ENCODE peak calls at places on chromosomes 3 and 15, in nine cellular contexts. A is tibial artery, V is fibroblast of the aortic adventitia, P is GM23338, S is cardiac muscle cell, X is IMR-90, Y is WERI-Rb-1, M is left ventricle myocardium inferior, D is tibial nerve. I is an unnamed sample.
A peak's percentile ranks its signal among the peaks of the same experiment; 100 is the strongest.

GRCh38 chr3:58938057-58938456 is 111.8 kb downstream of the CFAP20DC start:
- DNase-seq in V (no peak), P (no peak), Y (no peak), M (no peak), S (no peak), A (no peak), D (no peak), X (no peak), I (no peak)

GRCh38 chr15:65772909-65773308 is 19.2 kb downstream of the DENND4A start:
- DNase-seq in D (no peak), S (no peak), A (no peak), Y (no peak), X (no peak), V (no peak), M (no peak), P (no peak), I (peak; percentile 52)

GRCh38 chr15:22918056-22918455 is 62.1 kb downstream of the CYFIP1 start:
- DNase-seq in A (no peak), P (no peak), X (peak; percentile 45), Y (no peak), V (no peak), M (no peak), D (no peak), S (no peak), I (peak; percentile 12)

GRCh38 chr3:169841171-169841570 is 28.5 kb upstream of the LRRC34 start:
- DNase-seq in X (no peak), M (no peak), S (no peak), Y (no peak), A (no peak), V (peak; percentile 27), P (no peak), D (no peak), I (no peak)

GRCh38 chr3:30578479-30578878 is 27.9 kb upstream of the TGFBR2 start:
- DNase-seq in S (no peak), Y (no peak), M (no peak), V (peak; percentile 89), A (peak; percentile 68), X (peak; percentile 94), D (peak; percentile 51), P (no peak), I (peak; percentile 93)

GRCh38 chr3:177203689-177204395 is 6.6 kb upstream of the TBL1XR1 start:
- DNase-seq in V (no peak), D (no peak), P (no peak), Y (no peak), S (no peak), X (no peak), A (no peak), M (no peak), I (no peak)

GRCh38 chr15:70856884-70857546 is 3.1 kb upstream of the LARP6 start:
- DNase-seq in S (no peak), M (peak; percentile 62), Y (no peak), X (peak; percentile 100), V (peak; percentile 100), P (no peak), A (peak; percentile 91), D (peak; percentile 96), I (peak; percentile 99)

GRCh38 chr3:30605706-30606300 is 598 bp upstream of the TGFBR2 start:
- DNase-seq in V (no peak), P (no peak), M (no peak), S (no peak), D (no peak), A (no peak), X (no peak), Y (no peak), I (no peak)

GRCh38 chr3:165169368-165169767 is 26.8 kb downstream of the SLITRK3 start:
- DNase-seq in P (no peak), V (no peak), Y (no peak), X (no peak), A (no peak), D (no peak), M (no peak), S (no peak), I (no peak)

GRCh38 chr3:175383366-175383765 is 524.2 kb downstream of the NAALADL2 start:
- DNase-seq in D (no peak), A (no peak), V (peak; percentile 45), Y (no peak), S (no peak), M (no peak), P (no peak), X (peak; percentile 7), I (peak; percentile 78)

GRCh38 chr3:4596596-4596995 is 103.4 kb downstream of the ITPR1 start:
- DNase-seq in X (no peak), M (no peak), D (no peak), V (no peak), P (no peak), A (no peak), Y (no peak), S (no peak), I (no peak)

GRCh38 chr3:50450135-50450911 is 53.1 kb downstream of the CACNA2D2 start:
- DNase-seq in V (peak; percentile 54), M (peak; percentile 40), D (peak; percentile 59), Y (peak; percentile 26), X (peak; percentile 15), S (no peak), P (peak; percentile 56), A (peak; percentile 83), I (peak; percentile 6)

GRCh38 chr3:64049136-64049535 is 25.8 kb upstream of the PSMD6 start:
- DNase-seq in S (no peak), Y (no peak), A (no peak), M (no peak), X (peak; percentile 74), P (no peak), V (peak; percentile 39), D (no peak), I (peak; percentile 59)

DNA sequence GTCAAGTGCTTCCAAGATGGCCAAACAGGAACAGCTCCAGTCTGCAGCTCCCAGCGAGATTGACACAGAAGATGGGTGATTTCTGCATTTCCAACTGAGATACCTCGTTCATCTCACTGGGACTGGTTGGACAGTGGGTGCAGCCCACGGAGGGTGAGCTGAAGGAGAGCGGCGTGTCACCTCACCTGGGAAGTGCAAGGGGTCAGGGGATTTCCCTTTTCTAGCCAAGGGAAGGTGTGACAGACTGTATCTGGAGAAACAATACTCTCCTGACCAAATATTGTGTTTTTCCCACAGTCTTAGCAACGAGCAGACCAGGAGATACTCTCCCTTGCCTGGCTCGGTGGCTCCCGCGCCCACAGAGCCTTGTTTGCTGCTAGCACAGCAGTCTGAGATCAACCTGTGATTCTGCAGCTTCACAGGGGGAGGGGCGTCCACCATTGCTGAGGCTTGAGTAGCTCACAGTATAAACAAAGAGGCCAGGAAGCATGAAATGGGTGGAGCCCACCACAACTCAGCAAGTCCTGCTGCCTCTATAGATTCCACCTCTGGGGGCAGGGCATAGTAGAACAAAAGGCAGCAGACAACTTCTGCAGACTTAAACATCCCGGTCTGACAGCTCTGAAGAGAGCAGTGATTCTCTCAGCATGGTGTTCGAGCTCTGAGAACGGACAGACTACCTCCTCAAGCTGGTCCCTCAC is 293.5 kb upstream of the SUCLG2 start:
- DNase-seq in P (peak; percentile 73), D (no peak), Y (peak; percentile 16), A (no peak), V (no peak), M (no peak), S (no peak), X (no peak), I (no peak)
- TF ChIP-seq CTCF in P (no peak), D (no peak), Y (no peak), A (no peak), V (no peak), M (no peak), S (no peak), X (no peak), I (no peak)

DNA sequence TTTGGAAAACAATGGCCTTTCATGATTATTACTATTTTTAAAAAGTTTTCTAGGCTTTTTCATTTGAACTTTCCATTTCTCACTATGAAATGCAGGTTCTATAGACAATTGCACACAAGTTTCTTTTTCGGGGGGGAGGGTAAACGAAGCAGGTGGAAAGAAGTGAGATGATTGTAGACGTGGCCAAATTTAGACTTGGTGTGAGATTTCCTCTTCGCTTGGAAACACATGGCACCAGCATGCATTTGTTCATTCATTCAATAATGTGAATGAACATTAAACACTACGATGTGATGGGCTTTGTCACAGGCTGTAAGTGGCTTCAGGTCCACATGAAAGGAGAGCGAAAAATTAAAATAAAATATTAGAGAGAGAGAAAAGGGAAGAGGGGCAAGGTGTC is 35.9 kb downstream of the GAP43 start:
- DNase-seq in M (no peak), X (no peak), A (no peak), Y (no peak), D (no peak), S (no peak), V (no peak), P (no peak), I (no peak)
- H3K4me3 ChIP-seq in M (peak overlapping the region; percentile 77), X (no peak overlapping the region), A (peak overlapping the region; percentile 71), Y (no peak overlapping the region), D (peak overlapping the region; percentile 76), S (peak overlapping the region; percentile 54), V (no peak overlapping the region), P (peak overlapping the region; percentile 74), I (peak overlapping the region; percentile 70)

GRCh38 chr3:32684800-32685603 is at the start of gene CNOT10:
- DNase-seq in V (peak; percentile 82), A (peak; percentile 96), D (peak; percentile 86), S (peak; percentile 97), Y (peak; percentile 95), X (peak; percentile 89), M (peak; percentile 96), P (peak; percentile 97), I (peak; percentile 88)
- TF ChIP-seq CTCF in V (no peak), A (no peak), D (no peak), S (peak; percentile 8), Y (no peak), X (no peak), M (peak; percentile 41), P (no peak), I (no peak)

DNA sequence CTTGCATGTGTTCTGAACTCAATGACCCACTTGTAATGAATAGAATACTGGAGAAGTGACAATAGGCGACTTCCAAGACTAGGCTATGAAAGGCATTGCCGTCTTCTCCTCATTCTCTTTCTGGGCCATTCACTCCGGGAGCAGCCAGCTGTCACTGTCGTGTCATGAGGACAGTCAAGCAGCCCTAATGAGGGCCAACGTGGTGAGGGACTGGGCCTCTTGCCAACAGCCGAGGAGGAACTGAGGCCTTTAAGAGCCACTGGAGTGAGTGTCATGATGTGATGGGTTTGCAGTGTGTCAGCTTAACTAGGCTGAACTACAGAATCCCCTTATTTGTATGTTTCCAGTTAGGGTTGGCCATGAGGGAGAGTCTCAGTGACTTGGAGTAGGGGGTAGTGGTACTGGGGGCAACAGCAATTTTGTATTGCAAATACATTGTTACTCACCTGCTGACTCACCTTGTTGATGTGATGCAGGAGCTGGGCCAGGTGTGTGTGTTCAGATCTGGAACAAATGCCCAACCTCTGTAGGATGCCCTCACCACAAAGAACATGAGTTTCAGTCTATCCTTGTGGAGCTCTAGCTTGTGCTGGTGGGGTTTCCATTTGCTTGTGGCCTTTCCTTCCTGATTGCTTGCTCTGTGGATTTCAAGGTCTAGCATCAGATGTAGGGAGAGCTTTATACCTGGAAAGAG is 188.5 kb upstream of the PROK2 start:
- DNase-seq in Y (peak; percentile 70), D (no peak), P (no peak), X (no peak), A (no peak), V (no peak), M (no peak), S (peak; percentile 34), I (no peak)
- H3K4me3 ChIP-seq in Y (no peak overlapping the region), D (no peak overlapping the region), P (no peak overlapping the region), X (no peak overlapping the region), A (no peak overlapping the region), V (no peak overlapping the region), M (no peak overlapping the region), S (no peak overlapping the region), I (no peak overlapping the region)

GRCh38 chr15:61530769-61531168 is 301.7 kb upstream of the RORA start:
- DNase-seq in X (no peak), V (no peak), A (no peak), Y (peak; percentile 74), S (no peak), P (peak; percentile 62), D (no peak), M (no peak), I (no peak)
- TF ChIP-seq CTCF in X (no peak), V (no peak), A (no peak), Y (peak; percentile 61), S (no peak), P (peak; percentile 51), D (no peak), M (no peak), I (peak; percentile 28)

GRCh38 chr3:47152578-47152977 is 11.3 kb downstream of the SETD2 start:
- DNase-seq in M (no peak), A (no peak), S (no peak), Y (no peak), X (peak; percentile 19), P (peak; percentile 29), D (no peak), V (peak; percentile 38), I (no peak)
- H3K4me3 ChIP-seq in M (no peak overlapping the region), A (no peak overlapping the region), S (no peak overlapping the region), Y (no peak overlapping the region), X (no peak overlapping the region), P (no peak overlapping the region), D (no peak overlapping the region), V (no peak overlapping the region), I (no peak overlapping the region)

I was measured in AG10803.